ENCODE peak calls at places on chromosome 14, in seven cellular contexts. D is heart left ventricle, Y is K562, U is ovary, M is A549, A is endothelial cell of umbilical vein, N is GM12878. Q is an unnamed sample.
A peak's percentile ranks its signal among the peaks of the same experiment; 100 is the strongest.

GRCh38 chr14:24986206-24986893 is 63.6 kb downstream of the STXBP6 start:
- DNase-seq in A (no peak), M (no peak), U (no peak), Y (no peak), N (no peak), D (peak; percentile 67), Q (peak; percentile 92)

GRCh38 chr14:35959835-35960234 is 133.7 kb downstream of the BRMS1L start:
- DNase-seq in N (no peak), M (peak; percentile 35), U (no peak), Y (no peak), D (no peak), A (no peak), Q (no peak)

GRCh38 chr14:28603606-28604005 is 163.0 kb upstream of the FOXG1 start:
- DNase-seq in D (no peak), Y (no peak), M (peak; percentile 31), U (no peak), N (no peak), A (no peak), Q (no peak)

GRCh38 chr14:104940526-104941150 is 16.0 kb downstream of the PLD4 start:
- DNase-seq in U (no peak), N (no peak), D (no peak), M (no peak), Y (no peak), A (no peak), Q (no peak)

GRCh38 chr14:90405755-90406154 is 8.9 kb downstream of the CALM1 start:
- DNase-seq in N (no peak), A (no peak), D (no peak), U (no peak), M (no peak), Y (no peak), Q (no peak)

GRCh38 chr14:36663404-36664321 is 2.0 kb downstream of the PAX9 start:
- DNase-seq in Y (no peak), U (no peak), M (no peak), A (no peak), D (no peak), N (no peak), Q (peak; percentile 33)

GRCh38 chr14:99971087-99971928 is 93.9 kb upstream of the EVL start:
- DNase-seq in A (peak; percentile 85), U (peak; percentile 86), M (peak; percentile 87), Y (peak; percentile 92), D (peak; percentile 83), N (no peak), Q (peak; percentile 80)

GRCh38 chr14:52175982-52176502 is 91.5 kb upstream of the PTGDR start:
- DNase-seq in U (no peak), A (no peak), Y (no peak), M (no peak), N (peak; percentile 23), D (no peak), Q (no peak)

GRCh38 chr14:74763803-74764531 is 851 bp downstream of the YLPM1 start:
- DNase-seq in Y (no peak), A (peak; percentile 35), U (no peak), D (peak; percentile 26), N (no peak), M (no peak), Q (peak; percentile 15)

GRCh38 chr14:70821916-70822705 is 12.8 kb upstream of the MAP3K9 start:
- DNase-seq in N (no peak), U (peak; percentile 75), Y (peak; percentile 27), A (peak; percentile 15), M (peak; percentile 42), D (peak; percentile 53), Q (peak; percentile 45)

GRCh38 chr14:68145539-68145938 is 326.0 kb downstream of the RAD51B start:
- DNase-seq in N (no peak), Y (no peak), M (no peak), D (no peak), U (no peak), A (peak; percentile 70), Q (no peak)

GRCh38 chr14:103073367-103073875 is 10.6 kb upstream of the LBHD2 start:
- DNase-seq in A (no peak), M (peak; percentile 86), D (no peak), N (no peak), U (no peak), Y (no peak), Q (no peak)

GRCh38 chr14:81350344-81351096 is 49.6 kb downstream of the STON2 start:
- DNase-seq in U (no peak), A (no peak), N (no peak), Y (no peak), D (no peak), M (no peak), Q (no peak)

GRCh38 chr14:105929327-105930081 is 403.1 kb downstream of the TMEM121 start:
- DNase-seq in M (no peak), U (peak; percentile 16), Y (peak; percentile 0), A (no peak), N (no peak), D (no peak), Q (no peak)

GRCh38 chr14:21245813-21246212 is 23.4 kb downstream of the HNRNPC start:
- DNase-seq in A (no peak), U (no peak), M (no peak), N (no peak), Y (no peak), D (no peak), Q (no peak)
- TF ChIP-seq POLR2A in A (no peak), U (no peak), M (no peak), N (peak; percentile 60), Y (peak; percentile 18), D (no peak), Q (no peak)

GRCh38 chr14:73243341-73243740 is 6.0 kb downstream of the PAPLN start:
- DNase-seq in M (no peak), A (no peak), U (no peak), D (no peak), N (no peak), Y (no peak), Q (no peak)
- H3K4me1 ChIP-seq in M (peaks cover 9% of the 10 kb centered on the region), A (peaks cover 29% of the 10 kb centered on the region), U (peaks cover 16% of the 10 kb centered on the region), D (no peaks in the 10 kb centered on the region), N (peaks cover 58% of the 10 kb centered on the region), Y (peaks cover 3% of the 10 kb centered on the region), Q (peaks cover 63% of the 10 kb centered on the region)

GRCh38 chr14:93049295-93049694 is 66.4 kb downstream of the ITPK1 start:
- DNase-seq in U (no peak), A (peak; percentile 33), Y (no peak), D (peak; percentile 9), M (peak; percentile 26), N (no peak), Q (peak; percentile 49)
- TF ChIP-seq POLR2A in U (no peak), A (no peak), Y (no peak), D (no peak), M (no peak), N (no peak), Q (no peak)

GRCh38 chr14:101820283-101820798 is 58.8 kb downstream of the PPP2R5C start:
- DNase-seq in N (peak; percentile 65), D (no peak), M (no peak), A (no peak), Y (no peak), U (no peak), Q (no peak)
- H3K4me1 ChIP-seq in N (peaks cover 46% of the 10 kb centered on the region), D (no peaks in the 10 kb centered on the region), M (no peaks in the 10 kb centered on the region), A (no peaks in the 10 kb centered on the region), Y (peaks cover 34% of the 10 kb centered on the region), U (peaks cover 17% of the 10 kb centered on the region), Q (peaks cover 26% of the 10 kb centered on the region)

GRCh38 chr14:96156804-96157760 is 47.6 kb upstream of the BDKRB2 start:
- DNase-seq in N (no peak), A (no peak), D (no peak), Y (no peak), U (no peak), M (no peak), Q (peak; percentile 22)
- TF ChIP-seq POLR2A in N (no peak), A (no peak), D (no peak), Y (no peak), U (no peak), M (no peak), Q (no peak)

DNA sequence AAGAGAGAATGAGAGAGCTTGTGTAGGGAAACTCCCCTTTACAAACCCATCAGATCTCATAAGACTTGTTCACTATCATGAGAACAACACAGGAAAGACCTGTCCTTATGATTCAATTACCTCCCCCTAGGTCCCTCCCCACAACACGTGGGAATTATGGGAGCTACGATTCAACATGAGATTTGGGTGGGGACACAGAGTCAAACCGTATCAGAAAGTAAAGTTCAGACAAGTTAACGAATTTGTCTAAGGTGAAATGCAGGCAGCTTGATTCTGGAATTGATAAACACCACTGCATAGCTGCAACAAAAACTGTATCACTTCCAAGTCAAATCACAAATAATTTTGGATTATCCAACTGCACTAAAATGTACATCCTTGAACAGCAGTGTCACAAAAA is 47.4 kb downstream of the FOXN3 start:
- DNase-seq in Y (no peak), D (no peak), U (no peak), N (no peak), M (no peak), A (no peak), Q (no peak)
- H3K4me1 ChIP-seq in Y (no peaks in the 10 kb centered on the region), D (peaks cover 6% of the 10 kb centered on the region), U (peaks cover 20% of the 10 kb centered on the region), N (peaks cover 33% of the 10 kb centered on the region), M (peaks cover 5% of the 10 kb centered on the region), A (no peaks in the 10 kb centered on the region), Q (peaks cover 4% of the 10 kb centered on the region)

Q was measured in thyroid gland.